ENCODE peak calls at places on chromosomes 6 and 20, in five cellular contexts. S is IMR-90, Y is kidney glomerular epithelial cell, Q is T-helper 2 cell, P is PC-9. R is an unnamed sample.

GRCh38 chr20:44646641-44647274 is 4.7 kb downstream of the ADA start:
- DNase-seq in S (peak), Y (no peak), Q (no peak), P (no peak), R (no peak)

GRCh38 chr20:18615020-18615652 is 27.3 kb downstream of the DTD1 start:
- DNase-seq in S (no peak), Y (no peak), Q (no peak), P (no peak), R (no peak)

GRCh38 chr6:169979873-169980440 is 228.5 kb downstream of the ERMARD start:
- DNase-seq in S (no peak), Y (no peak), Q (no peak), P (no peak), R (no peak)

GRCh38 chr20:17688965-17689364 is 6.9 kb upstream of the RRBP1 start:
- DNase-seq in S (peak), Y (no peak), Q (no peak), P (no peak), R (no peak)

GRCh38 chr20:10239954-10240353 is 21.3 kb downstream of the SNAP25 start:
- DNase-seq in S (peak), Y (no peak), Q (no peak), P (peak), R (no peak)

GRCh38 chr6:167907837-167908681 is 81.3 kb downstream of the AFDN start:
- DNase-seq in S (peak), Y (peak), Q (no peak), P (no peak), R (no peak)

GRCh38 chr6:157659536-157660271 is 163.3 kb upstream of the SNX9 start:
- DNase-seq in S (no peak), Y (no peak), Q (no peak), P (no peak), R (no peak)

GRCh38 chr6:143054329-143054728 is 6.4 kb upstream of the AIG1 start:
- DNase-seq in S (no peak), Y (no peak), Q (no peak), P (no peak), R (no peak)

GRCh38 chr20:38131588-38132121 is 33.4 kb downstream of the TGM2 start:
- DNase-seq in S (no peak), Y (no peak), Q (no peak), P (peak), R (no peak)

GRCh38 chr20:41094656-41095055 is 42.7 kb upstream of the PLCG1 start:
- DNase-seq in S (peak), Y (no peak), Q (no peak), P (no peak), R (no peak)

GRCh38 chr20:32028647-32029372 is 18.6 kb downstream of the CCM2L start:
- DNase-seq in S (no peak), Y (no peak), Q (no peak), P (no peak), R (no peak)

GRCh38 chr20:63837134-63837429 is 6.0 kb upstream of the ZBTB46 start:
- DNase-seq in S (no peak), Y (no peak), Q (no peak), P (peak), R (no peak)

GRCh38 chr6:69631552-69632346 is 165.1 kb downstream of the LMBRD1 start:
- DNase-seq in S (no peak), Y (no peak), Q (no peak), P (no peak), R (no peak)

GRCh38 chr6:38827024-38827423 is 111.9 kb downstream of the DNAH8 start:
- DNase-seq in S (no peak), Y (no peak), Q (no peak), P (no peak), R (no peak)

GRCh38 chr6:31614075-31614619 is 887 bp upstream of the AIF1 start:
- DNase-seq in S (no peak), Y (no peak), Q (no peak), P (no peak), R (no peak)

GRCh38 chr20:18403269-18403668 is 63.6 kb downstream of the DZANK1 start:
- DNase-seq in S (no peak), Y (no peak), Q (no peak), P (no peak), R (no peak)

GRCh38 chr20:53829706-53830521 is 236.3 kb upstream of the ZNF217 start:
- DNase-seq in S (peak), Y (peak), Q (no peak), P (peak), R (no peak)

GRCh38 chr6:154258064-154258757 is 98.4 kb downstream of the IPCEF1 start:
- DNase-seq in S (no peak), Y (no peak), Q (no peak), P (no peak), R (no peak)

GRCh38 chr6:137749595-137750215 is 117.4 kb upstream of the TNFAIP3 start:
- DNase-seq in S (peak), Y (peak), Q (no peak), P (no peak), R (no peak)

GRCh38 chr20:32820000-32820697 is 395 bp downstream of the MAPRE1 start:
- DNase-seq in S (peak), Y (no peak), Q (peak), P (no peak), R (peak)

GRCh38 chr20:32501709-32502108 is 83.4 kb downstream of the NOL4L start:
- DNase-seq in S (peak), Y (no peak), Q (no peak), P (no peak), R (no peak)

GRCh38 chr6:155171109-155171746 is 92.6 kb upstream of the CLDN20 start:
- DNase-seq in S (peak), Y (peak), Q (peak), P (peak), R (peak)

GRCh38 chr6:100267002-100267401 is 197.7 kb downstream of the SIM1 start:
- DNase-seq in S (no peak), Y (no peak), Q (no peak), P (no peak), R (no peak)

GRCh38 chr6:122868137-122868536 is 79.1 kb downstream of the SMPDL3A start:
- DNase-seq in S (no peak), Y (no peak), Q (no peak), P (no peak), R (no peak)

GRCh38 chr6:135535989-135536414 is 38.5 kb upstream of the AHI1 start:
- DNase-seq in S (peak), Y (peak), Q (no peak), P (peak), R (no peak)

GRCh38 chr6:40359808-40360207 is 227.4 kb downstream of the LRFN2 start:
- DNase-seq in S (no peak), Y (no peak), Q (no peak), P (no peak), R (no peak)

GRCh38 chr6:147508073-147508870 is at the start of gene SAMD5:
- DNase-seq in S (peak), Y (peak), Q (no peak), P (no peak), R (no peak)

GRCh38 chr20:32973077-32973717 is 31.0 kb downstream of the SUN5 start:
- DNase-seq in S (no peak), Y (no peak), Q (no peak), P (no peak), R (no peak)

GRCh38 chr6:130466052-130466743 is 100.4 kb downstream of the TMEM200A start:
- DNase-seq in S (peak), Y (no peak), Q (no peak), P (no peak), R (no peak)

GRCh38 chr6:44576132-44576601 is 188.7 kb downstream of the CDC5L start:
- DNase-seq in S (peak), Y (no peak), Q (no peak), P (no peak), R (no peak)

GRCh38 chr20:58431134-58431533 is 42.1 kb downstream of the VAPB start:
- DNase-seq in S (peak), Y (no peak), Q (no peak), P (no peak), R (no peak)

GRCh38 chr20:22339946-22340345 is 244.4 kb downstream of the FOXA2 start:
- DNase-seq in S (no peak), Y (no peak), Q (no peak), P (no peak), R (no peak)

GRCh38 chr6:41428402-41428994 is 93.1 kb downstream of the NCR2 start:
- DNase-seq in S (no peak), Y (no peak), Q (no peak), P (no peak), R (no peak)